ENCODE peak calls at places on chromosomes 11 and 22, in six cellular contexts. Q, U, O, A, G and V are unnamed samples.

GRCh38 chr22:39607093-39607492 is 36.5 kb downstream of the CACNA1I start:
- DNase-seq in G (no peak), Q (no peak), U (no peak), O (no peak), A (no peak), V (no peak)

GRCh38 chr11:62338218-62338617 is 970 bp downstream of the ASRGL1 start:
- DNase-seq in A (no peak), O (no peak), U (no peak), G (no peak), Q (no peak), V (no peak)

GRCh38 chr11:13440100-13440855 is 22.7 kb downstream of the BTBD10 start:
- DNase-seq in A (no peak), U (peak), Q (peak), O (no peak), G (no peak), V (peak)

GRCh38 chr11:65421204-65422103 is 1.1 kb upstream of the NEAT1 start:
- DNase-seq in Q (peak), O (peak), U (peak), A (peak), G (peak), V (peak)

GRCh38 chr22:49997221-49997599 is 15.4 kb downstream of the IL17REL start:
- DNase-seq in Q (no peak), A (no peak), O (no peak), G (no peak), U (no peak), V (no peak)

GRCh38 chr11:117210620-117211019 is 11.4 kb downstream of the TAGLN start:
- DNase-seq in O (no peak), U (no peak), G (no peak), Q (no peak), A (no peak), V (no peak)

GRCh38 chr11:101327908-101328307 is 198.3 kb upstream of the PGR start:
- DNase-seq in A (no peak), O (no peak), Q (peak), U (no peak), G (no peak), V (no peak)

GRCh38 chr11:131750152-131750551 is 379.7 kb downstream of the NTM start:
- DNase-seq in U (no peak), Q (no peak), O (no peak), A (no peak), G (no peak), V (no peak)

GRCh38 chr11:114315749-114316368 is 19.7 kb downstream of the NNMT start:
- DNase-seq in U (no peak), Q (no peak), G (no peak), A (no peak), O (no peak), V (no peak)

GRCh38 chr11:13008625-13009475 is at the start of gene RASSF10:
- DNase-seq in A (no peak), O (no peak), Q (peak), U (peak), G (no peak), V (no peak)

GRCh38 chr22:29795663-29796062 is 28.5 kb downstream of the UQCR10 start:
- DNase-seq in Q (no peak), U (no peak), G (no peak), A (no peak), O (no peak), V (no peak)

GRCh38 chr11:26112190-26112715 is 219.7 kb upstream of the ANO3 start:
- DNase-seq in O (no peak), A (no peak), G (no peak), U (no peak), Q (no peak), V (no peak)

GRCh38 chr11:65584723-65585171 is 8.9 kb downstream of the EHBP1L1 start:
- DNase-seq in G (no peak), U (peak), O (no peak), A (no peak), Q (no peak), V (no peak)

GRCh38 chr22:37640591-37641250 is 1.3 kb downstream of the SH3BP1 start:
- DNase-seq in Q (no peak), G (no peak), A (no peak), U (no peak), O (no peak), V (no peak)